ENCODE peak calls at places on chromosomes 1 and 21, in six cellular contexts. One of them, this sample, is unnamed.

GRCh38 chr1:85465099-85465790 is at the start of gene DDAH1:
- DNase-seq in CD8-positive, alpha-beta T cell: no peak
- DNase-seq in tibial nerve: no peak
- DNase-seq in thyroid gland: peak; percentile 83
- DNase-seq in adrenal gland: peak; percentile 67
- DNase-seq in fibroblast of lung: peak; percentile 64
- DNase-seq in this sample: peak; percentile 73

GRCh38 chr1:169809370-169810095 is 14.8 kb upstream of the METTL18 start:
- DNase-seq in fibroblast of lung: peak; percentile 51
- DNase-seq in CD8-positive, alpha-beta T cell: no peak
- DNase-seq in thyroid gland: peak; percentile 22
- DNase-seq in tibial nerve: peak; percentile 60
- DNase-seq in adrenal gland: peak; percentile 34
- DNase-seq in this sample: peak; percentile 16

GRCh38 chr1:113928129-113928949 is 785 bp upstream of the HIPK1 start:
- DNase-seq in fibroblast of lung: no peak
- DNase-seq in tibial nerve: no peak
- DNase-seq in CD8-positive, alpha-beta T cell: no peak
- DNase-seq in thyroid gland: no peak
- DNase-seq in adrenal gland: no peak
- DNase-seq in this sample: no peak

GRCh38 chr1:6454856-6455751 is 10.9 kb downstream of the TNFRSF25 start:
- DNase-seq in adrenal gland: no peak
- DNase-seq in CD8-positive, alpha-beta T cell: peak; percentile 42
- DNase-seq in tibial nerve: no peak
- DNase-seq in thyroid gland: no peak
- DNase-seq in fibroblast of lung: no peak
- DNase-seq in this sample: no peak

GRCh38 chr1:185850366-185850765 is 116.2 kb downstream of the HMCN1 start:
- DNase-seq in fibroblast of lung: no peak
- DNase-seq in CD8-positive, alpha-beta T cell: no peak
- DNase-seq in adrenal gland: no peak
- DNase-seq in thyroid gland: no peak
- DNase-seq in tibial nerve: no peak
- DNase-seq in this sample: peak; percentile 72

GRCh38 chr1:77280962-77281361 is 857 bp upstream of the AK5 start:
- DNase-seq in adrenal gland: no peak
- DNase-seq in CD8-positive, alpha-beta T cell: no peak
- DNase-seq in thyroid gland: no peak
- DNase-seq in tibial nerve: no peak
- DNase-seq in fibroblast of lung: no peak
- DNase-seq in this sample: no peak

GRCh38 chr1:83942914-83943313 is 56.0 kb downstream of the TTLL7 start:
- DNase-seq in CD8-positive, alpha-beta T cell: no peak
- DNase-seq in tibial nerve: no peak
- DNase-seq in adrenal gland: no peak
- DNase-seq in thyroid gland: no peak
- DNase-seq in fibroblast of lung: peak; percentile 11
- DNase-seq in this sample: no peak

GRCh38 chr21:27566521-27566920 is 599.6 kb upstream of the ADAMTS5 start:
- DNase-seq in tibial nerve: no peak
- DNase-seq in fibroblast of lung: no peak
- DNase-seq in CD8-positive, alpha-beta T cell: no peak
- DNase-seq in adrenal gland: no peak
- DNase-seq in thyroid gland: no peak
- DNase-seq in this sample: no peak

GRCh38 chr1:245310605-245311531 is 156.1 kb downstream of the KIF26B start:
- DNase-seq in CD8-positive, alpha-beta T cell: no peak
- DNase-seq in thyroid gland: no peak
- DNase-seq in adrenal gland: peak; percentile 21
- DNase-seq in tibial nerve: no peak
- DNase-seq in fibroblast of lung: no peak
- DNase-seq in this sample: peak; percentile 22

GRCh38 chr1:221689138-221689537 is 52.8 kb downstream of the DUSP10 start:
- DNase-seq in tibial nerve: no peak
- DNase-seq in CD8-positive, alpha-beta T cell: no peak
- DNase-seq in fibroblast of lung: no peak
- DNase-seq in thyroid gland: no peak
- DNase-seq in adrenal gland: no peak
- DNase-seq in this sample: no peak

GRCh38 chr1:153880962-153881361 is 41.8 kb downstream of the GATAD2B start:
- DNase-seq in tibial nerve: peak; percentile 82
- DNase-seq in CD8-positive, alpha-beta T cell: peak; percentile 10
- DNase-seq in adrenal gland: peak; percentile 91
- DNase-seq in fibroblast of lung: peak; percentile 97
- DNase-seq in thyroid gland: peak; percentile 96
- DNase-seq in this sample: peak; percentile 78

GRCh38 chr1:58250587-58250948 is 296.0 kb downstream of the OMA1 start:
- DNase-seq in tibial nerve: no peak
- DNase-seq in adrenal gland: no peak
- DNase-seq in thyroid gland: no peak
- DNase-seq in fibroblast of lung: no peak
- DNase-seq in CD8-positive, alpha-beta T cell: no peak
- DNase-seq in this sample: no peak

GRCh38 chr1:58248067-58248466 is 298.5 kb downstream of the OMA1 start:
- DNase-seq in tibial nerve: no peak
- DNase-seq in fibroblast of lung: no peak
- DNase-seq in CD8-positive, alpha-beta T cell: no peak
- DNase-seq in thyroid gland: no peak
- DNase-seq in adrenal gland: no peak
- DNase-seq in this sample: no peak

GRCh38 chr1:58249371-58249728 is 297.2 kb downstream of the OMA1 start:
- DNase-seq in adrenal gland: no peak
- DNase-seq in tibial nerve: no peak
- DNase-seq in thyroid gland: no peak
- DNase-seq in CD8-positive, alpha-beta T cell: no peak
- DNase-seq in fibroblast of lung: no peak
- DNase-seq in this sample: no peak

GRCh38 chr1:58251415-58252073 is 295.0 kb downstream of the OMA1 start:
- DNase-seq in thyroid gland: no peak
- DNase-seq in adrenal gland: no peak
- DNase-seq in fibroblast of lung: no peak
- DNase-seq in CD8-positive, alpha-beta T cell: no peak
- DNase-seq in tibial nerve: no peak
- DNase-seq in this sample: no peak

DNA sequence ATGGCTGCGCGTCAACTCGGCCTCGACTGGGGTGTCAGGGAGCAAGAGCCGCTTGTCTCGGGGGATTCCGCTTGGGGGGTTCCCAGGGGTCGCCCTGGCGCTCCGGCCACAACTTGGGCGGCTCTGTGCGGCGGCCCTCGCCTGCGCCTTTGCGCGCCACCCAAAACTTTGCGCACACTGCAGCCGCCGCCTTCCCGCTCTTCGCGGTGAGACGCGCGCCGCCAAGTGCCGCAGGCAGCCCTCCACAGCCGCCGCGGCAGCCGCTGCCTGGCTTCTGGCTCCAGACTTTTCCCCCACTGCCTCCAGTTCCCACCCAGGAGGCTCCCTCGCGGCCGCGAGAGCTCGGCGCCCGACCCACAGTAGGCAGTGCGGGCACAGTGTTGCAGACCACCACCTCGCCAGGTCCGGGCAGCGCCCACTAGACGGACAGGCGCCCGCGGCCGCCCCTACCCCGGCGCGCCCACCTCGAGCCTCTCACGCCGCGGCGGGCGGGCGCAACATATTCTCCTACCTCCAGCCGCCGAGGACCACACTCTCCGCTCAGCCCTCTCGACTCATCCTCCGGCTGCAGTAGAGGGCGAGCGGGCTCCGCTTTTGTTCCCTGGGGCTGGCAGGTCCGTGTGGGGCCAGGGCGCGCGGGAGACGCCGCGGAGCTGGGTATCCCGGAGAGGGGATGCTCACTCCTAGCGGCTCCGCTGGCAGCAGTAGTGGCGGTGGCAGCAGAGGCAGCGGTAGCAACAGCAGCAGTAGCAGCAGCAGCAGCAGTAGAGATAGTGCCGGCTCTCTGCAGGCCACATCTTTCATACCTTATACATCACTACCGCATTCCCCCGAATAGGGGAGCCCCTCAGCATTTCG is 296.6 kb downstream of the OMA1 start:
- DNase-seq in adrenal gland: peak; percentile 6
- DNase-seq in CD8-positive, alpha-beta T cell: no peak
- DNase-seq in fibroblast of lung: peak; percentile 34
- DNase-seq in tibial nerve: no peak
- DNase-seq in thyroid gland: no peak
- DNase-seq in this sample: peak; percentile 14
- H3K4me3 ChIP-seq in adrenal gland: no peak overlapping the region
- H3K4me3 ChIP-seq in CD8-positive, alpha-beta T cell: no peak overlapping the region
- H3K4me3 ChIP-seq in fibroblast of lung: peak overlapping the region; percentile 24
- H3K4me3 ChIP-seq in tibial nerve: peak overlapping the region; percentile 38
- H3K4me3 ChIP-seq in thyroid gland: no peak overlapping the region
- H3K4me3 ChIP-seq in this sample: peak overlapping the region; percentile 59

GRCh38 chr1:2328676-2329455 is 62.5 kb downstream of the MORN1 start:
- DNase-seq in CD8-positive, alpha-beta T cell: no peak
- DNase-seq in thyroid gland: no peak
- DNase-seq in adrenal gland: no peak
- DNase-seq in tibial nerve: no peak
- DNase-seq in fibroblast of lung: no peak
- DNase-seq in this sample: no peak

GRCh38 chr1:2330035-2330434 is 61.3 kb downstream of the MORN1 start:
- DNase-seq in thyroid gland: no peak
- DNase-seq in fibroblast of lung: no peak
- DNase-seq in CD8-positive, alpha-beta T cell: no peak
- DNase-seq in adrenal gland: no peak
- DNase-seq in tibial nerve: no peak
- DNase-seq in this sample: peak; percentile 16

GRCh38 chr1:2331200-2331544 is 60.2 kb downstream of the MORN1 start:
- DNase-seq in tibial nerve: no peak
- DNase-seq in CD8-positive, alpha-beta T cell: no peak
- DNase-seq in fibroblast of lung: no peak
- DNase-seq in adrenal gland: no peak
- DNase-seq in thyroid gland: no peak
- DNase-seq in this sample: no peak

GRCh38 chr1:2327841-2328240 is 63.5 kb downstream of the MORN1 start:
- DNase-seq in fibroblast of lung: no peak
- DNase-seq in tibial nerve: no peak
- DNase-seq in CD8-positive, alpha-beta T cell: no peak
- DNase-seq in adrenal gland: no peak
- DNase-seq in thyroid gland: no peak
- DNase-seq in this sample: no peak

DNA sequence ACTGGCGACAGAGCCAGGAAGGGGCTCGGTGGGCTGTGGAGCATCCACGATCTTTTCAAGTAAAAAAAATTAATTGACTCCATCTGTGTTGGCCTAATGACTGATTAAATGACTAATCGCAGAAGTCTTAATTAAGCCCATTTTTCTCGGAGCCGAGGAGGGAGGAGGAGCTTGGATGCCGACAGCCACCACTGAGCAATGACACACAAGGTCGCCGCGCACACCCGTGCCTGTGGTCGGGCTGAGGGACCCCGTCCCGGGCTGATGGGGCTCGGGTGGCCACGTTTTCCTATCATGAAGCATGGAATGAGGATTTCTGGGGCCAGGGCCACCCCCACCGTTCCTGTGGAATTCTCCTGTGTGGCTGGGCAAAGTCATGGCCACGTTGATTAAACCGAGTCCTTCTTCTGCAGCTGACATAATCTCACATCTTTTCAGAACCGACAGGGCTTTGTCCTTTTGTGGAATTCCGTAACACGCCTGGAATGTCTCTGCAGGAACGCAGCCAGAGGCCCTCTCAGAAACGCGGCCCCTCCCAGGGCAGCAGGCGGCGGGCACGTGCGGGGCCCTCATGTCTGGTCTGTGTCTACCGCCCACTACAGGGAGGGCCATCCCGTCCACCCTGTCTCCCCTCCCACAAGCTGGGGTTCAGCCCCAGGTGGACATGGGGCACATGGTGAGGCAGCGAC is 60.7 kb downstream of the MORN1 start:
- DNase-seq in CD8-positive, alpha-beta T cell: no peak
- DNase-seq in thyroid gland: peak; percentile 82
- DNase-seq in adrenal gland: peak; percentile 50
- DNase-seq in fibroblast of lung: peak; percentile 82
- DNase-seq in tibial nerve: peak; percentile 72
- DNase-seq in this sample: peak; percentile 79
- TF ChIP-seq CTCF in CD8-positive, alpha-beta T cell: no peak
- TF ChIP-seq CTCF in thyroid gland: no peak
- TF ChIP-seq CTCF in adrenal gland: no peak
- TF ChIP-seq CTCF in fibroblast of lung: peak; percentile 18
- TF ChIP-seq CTCF in tibial nerve: no peak
- TF ChIP-seq CTCF in this sample: no peak

GRCh38 chr1:32239335-32239734 is 7.7 kb upstream of the FAM167B start:
- DNase-seq in tibial nerve: no peak
- DNase-seq in CD8-positive, alpha-beta T cell: no peak
- DNase-seq in adrenal gland: no peak
- DNase-seq in fibroblast of lung: no peak
- DNase-seq in thyroid gland: peak; percentile 27
- DNase-seq in this sample: no peak

GRCh38 chr1:32239790-32240139 is 7.3 kb upstream of the FAM167B start:
- DNase-seq in tibial nerve: no peak
- DNase-seq in thyroid gland: peak; percentile 36
- DNase-seq in CD8-positive, alpha-beta T cell: no peak
- DNase-seq in fibroblast of lung: no peak
- DNase-seq in adrenal gland: peak; percentile 67
- DNase-seq in this sample: no peak

GRCh38 chr1:32240140-32240951 is 6.7 kb upstream of the FAM167B start:
- DNase-seq in tibial nerve: peak; percentile 22
- DNase-seq in thyroid gland: peak; percentile 91
- DNase-seq in CD8-positive, alpha-beta T cell: no peak
- DNase-seq in adrenal gland: peak; percentile 83
- DNase-seq in fibroblast of lung: peak; percentile 48
- DNase-seq in this sample: peak; percentile 57

GRCh38 chr1:32242341-32242851 is 4.6 kb upstream of the FAM167B start:
- DNase-seq in adrenal gland: peak; percentile 31
- DNase-seq in tibial nerve: no peak
- DNase-seq in thyroid gland: no peak
- DNase-seq in fibroblast of lung: peak; percentile 43
- DNase-seq in CD8-positive, alpha-beta T cell: no peak
- DNase-seq in this sample: peak; percentile 62

DNA sequence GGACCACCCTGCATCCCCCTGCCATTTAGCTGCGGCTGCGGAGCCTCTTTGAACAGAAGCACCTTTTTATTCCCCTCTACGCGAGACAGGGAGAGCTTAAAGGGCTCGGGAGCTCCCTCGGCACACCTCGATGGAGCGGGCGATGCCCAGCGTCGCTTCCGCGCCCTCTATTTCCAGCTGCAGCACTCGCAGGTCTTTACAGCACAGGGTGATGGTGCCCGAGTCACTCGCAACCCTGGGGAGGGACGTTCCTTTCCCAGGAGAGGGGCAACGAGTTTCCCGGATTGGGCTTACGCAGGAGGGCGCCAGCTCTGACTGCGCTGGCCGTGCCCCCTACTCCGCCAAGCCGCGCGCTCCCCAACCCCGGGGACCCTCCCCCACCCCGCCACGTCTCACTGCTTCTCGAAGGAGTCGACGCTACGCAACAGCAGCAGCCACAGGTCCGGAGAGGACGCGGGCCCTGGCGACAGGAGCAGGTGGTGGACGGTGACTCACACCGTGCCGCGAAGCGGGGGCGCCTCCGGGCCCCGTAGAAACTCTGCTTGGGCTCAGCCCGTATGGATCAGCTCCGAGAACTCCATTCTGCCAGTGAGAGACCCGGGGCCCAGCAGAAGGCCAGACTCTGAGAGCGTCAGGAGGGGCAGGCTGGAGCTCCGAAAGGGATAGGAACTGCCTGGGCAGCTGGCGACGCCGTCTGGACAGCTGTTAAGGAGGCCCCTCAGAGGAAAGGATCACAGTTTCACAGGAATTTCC is 5.8 kb upstream of the FAM167B start:
- DNase-seq in tibial nerve: peak; percentile 14
- DNase-seq in CD8-positive, alpha-beta T cell: no peak
- DNase-seq in fibroblast of lung: peak; percentile 58
- DNase-seq in thyroid gland: peak; percentile 92
- DNase-seq in adrenal gland: peak; percentile 80
- DNase-seq in this sample: peak; percentile 40
- H3K4me3 ChIP-seq in tibial nerve: peak overlapping the region; percentile 70
- H3K4me3 ChIP-seq in CD8-positive, alpha-beta T cell: peak overlapping the region; percentile 89
- H3K4me3 ChIP-seq in fibroblast of lung: peak overlapping the region; percentile 81
- H3K4me3 ChIP-seq in thyroid gland: peak overlapping the region; percentile 38
- H3K4me3 ChIP-seq in adrenal gland: peak overlapping the region; percentile 60
- H3K4me3 ChIP-seq in this sample: peak overlapping the region; percentile 68

GRCh38 chr1:116556289-116557006 is 14.4 kb downstream of the CD58 start:
- DNase-seq in tibial nerve: no peak
- DNase-seq in fibroblast of lung: peak; percentile 57
- DNase-seq in thyroid gland: no peak
- DNase-seq in CD8-positive, alpha-beta T cell: peak; percentile 47
- DNase-seq in adrenal gland: peak; percentile 44
- DNase-seq in this sample: peak; percentile 44
- TF ChIP-seq CTCF in tibial nerve: no peak
- TF ChIP-seq CTCF in fibroblast of lung: no peak
- TF ChIP-seq CTCF in thyroid gland: no peak
- TF ChIP-seq CTCF in CD8-positive, alpha-beta T cell: no peak
- TF ChIP-seq CTCF in adrenal gland: no peak
- TF ChIP-seq CTCF in this sample: no peak

This sample was measured in foreskin fibroblast.